ENCODE peak calls at places on chromosomes 11 and 22, in four cellular contexts. Z is AG10803, B is brain microvascular endothelial cell, X is A549. D is an unnamed sample.

GRCh38 chr22:28977050-28977449 is 84.6 kb downstream of the C22orf31 start:
- DNase-seq in Z (no peak), B (peak), X (no peak), D (no peak)

GRCh38 chr11:61270354-61271070 is 24.6 kb downstream of the VWCE start:
- DNase-seq in Z (peak), B (no peak), X (no peak), D (peak)

GRCh38 chr11:91952056-91952455 is 272.6 kb upstream of the FAT3 start:
- DNase-seq in Z (no peak), B (no peak), X (no peak), D (no peak)

GRCh38 chr11:63694518-63694917 is 13.2 kb downstream of the RTN3 start:
- DNase-seq in Z (no peak), B (no peak), X (no peak), D (no peak)

GRCh38 chr11:134361661-134362060 is 29.9 kb downstream of the GLB1L2 start:
- DNase-seq in Z (no peak), B (no peak), X (no peak), D (no peak)

GRCh38 chr11:97409141-97409540 is 1019.3 kb downstream of the JRKL start:
- DNase-seq in Z (no peak), B (no peak), X (no peak), D (no peak)

GRCh38 chr11:96680515-96680914 is 290.7 kb downstream of the JRKL start:
- DNase-seq in Z (no peak), B (no peak), X (no peak), D (no peak)

GRCh38 chr11:35682230-35683195 is 19.9 kb downstream of the TRIM44 start:
- DNase-seq in Z (peak), B (no peak), X (no peak), D (no peak)

GRCh38 chr11:65576232-65576866 is 496 bp downstream of the EHBP1L1 start:
- DNase-seq in Z (no peak), B (no peak), X (no peak), D (no peak)

GRCh38 chr11:73223998-73224730 is 6.1 kb downstream of the P2RY2 start:
- DNase-seq in Z (no peak), B (no peak), X (no peak), D (no peak)

GRCh38 chr22:17943533-17944204 is 80.7 kb downstream of the MICAL3 start:
- DNase-seq in Z (no peak), B (no peak), X (no peak), D (no peak)

D was measured in H54.